ENCODE peak calls at places on chromosomes 1 and 21, in four cellular contexts. One of them, this sample, is unnamed.

GRCh38 chr1:109273570-109274288 is 9.2 kb downstream of the PSRC1 start:
- DNase-seq in IMR-90: no peak
- DNase-seq in H1: no peak
- DNase-seq in H9: no peak
- DNase-seq in this sample: no peak

GRCh38 chr1:164591858-164592257 is 32.9 kb downstream of the PBX1 start:
- DNase-seq in IMR-90: peak; percentile 31
- DNase-seq in H1: no peak
- DNase-seq in H9: no peak
- DNase-seq in this sample: peak; percentile 84

GRCh38 chr1:1984560-1985070 is 19.0 kb downstream of the CFAP74 start:
- DNase-seq in IMR-90: no peak
- DNase-seq in H1: no peak
- DNase-seq in H9: no peak
- DNase-seq in this sample: no peak

GRCh38 chr1:221729771-221730170 is 12.1 kb downstream of the DUSP10 start:
- DNase-seq in IMR-90: peak; percentile 59
- DNase-seq in H1: no peak
- DNase-seq in H9: no peak
- DNase-seq in this sample: no peak

GRCh38 chr1:103788377-103788776 is 38.7 kb downstream of the AMY1C start:
- DNase-seq in IMR-90: no peak
- DNase-seq in H1: no peak
- DNase-seq in H9: no peak
- DNase-seq in this sample: peak; percentile 10

GRCh38 chr1:154998201-154998780 is 4.3 kb upstream of the ZBTB7B start:
- DNase-seq in IMR-90: no peak
- DNase-seq in H1: no peak
- DNase-seq in H9: peak; percentile 30
- DNase-seq in this sample: no peak

GRCh38 chr1:42170779-42171621 is 6.5 kb upstream of the GUCA2A start:
- DNase-seq in IMR-90: no peak
- DNase-seq in H1: no peak
- DNase-seq in H9: no peak
- DNase-seq in this sample: peak; percentile 66

GRCh38 chr1:93980320-93980744 is 71.1 kb upstream of the GCLM start:
- DNase-seq in IMR-90: no peak
- DNase-seq in H1: peak; percentile 58
- DNase-seq in H9: peak; percentile 72
- DNase-seq in this sample: peak; percentile 77

GRCh38 chr1:84156210-84156621 is 12.1 kb downstream of the PRKACB start:
- DNase-seq in IMR-90: peak; percentile 90
- DNase-seq in H1: no peak
- DNase-seq in H9: no peak
- DNase-seq in this sample: no peak

GRCh38 chr1:27885620-27886352 is 13.4 kb downstream of the THEMIS2 start:
- DNase-seq in IMR-90: no peak
- DNase-seq in H1: no peak
- DNase-seq in H9: no peak
- DNase-seq in this sample: no peak

DNA sequence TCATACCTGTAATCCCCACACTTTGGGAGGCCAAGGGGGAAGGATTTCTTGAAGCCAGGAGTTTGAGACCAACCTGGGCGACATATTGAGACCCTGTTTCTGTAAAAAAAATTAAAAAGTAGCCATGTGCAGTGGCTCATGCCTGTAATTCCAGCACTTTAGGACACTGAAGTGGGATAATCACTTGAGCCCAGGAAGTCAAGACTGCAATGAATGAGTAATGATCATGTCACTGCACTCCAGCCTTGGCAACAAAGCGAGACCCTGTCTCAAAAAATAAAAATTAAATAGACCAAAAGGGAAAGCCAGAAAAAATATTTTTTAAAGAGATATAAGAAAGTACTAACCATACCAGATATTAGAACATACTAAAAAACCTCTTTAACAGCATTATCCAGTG is 44.7 kb upstream of the LYPLAL1 start:
- DNase-seq in IMR-90: no peak
- DNase-seq in H1: no peak
- DNase-seq in H9: no peak
- DNase-seq in this sample: no peak
- H4K5ac ChIP-seq in IMR-90: no peak overlapping the region
- H4K5ac ChIP-seq in H1: no peak overlapping the region
- H4K5ac ChIP-seq in H9: no peak overlapping the region
- H4K5ac ChIP-seq in this sample: no peak overlapping the region

GRCh38 chr1:201307760-201308499 is 24.6 kb downstream of the PKP1 start:
- DNase-seq in IMR-90: no peak
- DNase-seq in H1: no peak
- DNase-seq in H9: no peak
- DNase-seq in this sample: peak; percentile 65
- H2BK5ac ChIP-seq in IMR-90: no peak overlapping the region
- H2BK5ac ChIP-seq in H1: no peak overlapping the region
- H2BK5ac ChIP-seq in H9: no peak overlapping the region
- H2BK5ac ChIP-seq in this sample: no peak overlapping the region

GRCh38 chr21:23837564-23837963 is 1769.7 kb downstream of the MRPL39 start:
- DNase-seq in IMR-90: no peak
- DNase-seq in H1: no peak
- DNase-seq in H9: no peak
- DNase-seq in this sample: no peak
- H4K5ac ChIP-seq in IMR-90: no peak overlapping the region
- H4K5ac ChIP-seq in H1: no peak overlapping the region
- H4K5ac ChIP-seq in H9: no peak overlapping the region
- H4K5ac ChIP-seq in this sample: no peak overlapping the region

DNA sequence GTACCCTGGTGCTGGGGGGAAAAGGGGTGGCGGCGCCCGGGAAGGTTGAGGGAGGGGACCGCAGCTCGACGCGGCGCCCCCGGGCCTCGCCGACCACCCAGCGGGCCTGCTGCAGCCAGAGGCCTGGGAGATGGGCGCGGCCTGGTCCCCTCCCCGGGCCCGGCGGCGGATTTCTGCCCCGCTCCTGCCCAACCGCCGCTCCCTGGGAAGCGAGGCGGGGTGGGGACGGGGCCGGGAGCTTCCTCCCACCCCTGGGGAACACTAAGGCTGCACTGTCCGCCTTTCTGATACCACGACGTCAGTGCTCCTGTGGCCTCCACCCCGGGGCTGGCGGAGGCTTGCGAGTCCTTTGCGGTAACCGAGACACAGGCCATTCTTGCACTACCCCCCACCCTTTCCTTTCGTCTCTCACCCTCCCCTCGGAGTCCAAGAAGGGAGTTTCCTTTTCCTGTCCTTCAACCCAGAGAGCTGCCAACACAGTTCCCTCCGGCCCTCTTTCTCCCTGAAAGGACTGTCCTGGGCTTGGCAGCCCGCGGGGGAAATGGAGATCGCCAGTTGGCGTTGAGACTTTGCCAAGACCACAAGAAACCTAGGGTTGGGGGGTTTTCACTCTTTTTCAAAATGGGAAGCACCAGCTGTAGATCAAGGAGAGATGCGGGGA is 726 bp downstream of the SH3GLB1 start:
- DNase-seq in IMR-90: peak; percentile 50
- DNase-seq in H1: peak; percentile 74
- DNase-seq in H9: peak; percentile 52
- DNase-seq in this sample: peak; percentile 85
- H2BK5ac ChIP-seq in IMR-90: peak overlapping the region; percentile 87
- H2BK5ac ChIP-seq in H1: peak overlapping the region; percentile 92
- H2BK5ac ChIP-seq in H9: no peak overlapping the region
- H2BK5ac ChIP-seq in this sample: peak overlapping the region; percentile 77

GRCh38 chr1:96568639-96569038 is 152.9 kb upstream of the PTBP2 start:
- DNase-seq in IMR-90: no peak
- DNase-seq in H1: no peak
- DNase-seq in H9: no peak
- DNase-seq in this sample: no peak

GRCh38 chr1:96569288-96569687 is 152.3 kb upstream of the PTBP2 start:
- DNase-seq in IMR-90: no peak
- DNase-seq in H1: no peak
- DNase-seq in H9: no peak
- DNase-seq in this sample: no peak

GRCh38 chr1:96562094-96562493 is 159.5 kb upstream of the PTBP2 start:
- DNase-seq in IMR-90: no peak
- DNase-seq in H1: no peak
- DNase-seq in H9: no peak
- DNase-seq in this sample: no peak

GRCh38 chr1:96559707-96560588 is 161.6 kb upstream of the PTBP2 start:
- DNase-seq in IMR-90: peak; percentile 99
- DNase-seq in H1: no peak
- DNase-seq in H9: no peak
- DNase-seq in this sample: peak; percentile 79

DNA sequence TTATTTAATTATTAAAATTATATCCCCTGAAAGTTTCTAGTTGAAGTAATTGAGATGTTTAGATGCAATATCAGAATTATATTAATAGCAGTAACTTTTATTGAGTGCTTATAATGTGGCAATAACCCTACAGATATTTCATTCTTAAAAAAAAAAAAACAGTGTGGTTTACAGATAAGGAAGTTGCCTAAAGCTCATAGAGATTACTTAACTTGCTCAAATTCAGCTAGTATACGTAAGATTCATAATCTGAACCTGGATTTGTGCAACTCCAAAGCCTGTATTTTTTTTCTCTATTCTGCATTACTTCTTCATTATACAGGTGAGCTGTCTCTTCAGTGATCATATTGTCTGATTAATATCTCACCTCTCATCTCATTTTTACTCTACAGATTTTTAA is 156.0 kb upstream of the PTBP2 start:
- DNase-seq in IMR-90: no peak
- DNase-seq in H1: no peak
- DNase-seq in H9: no peak
- DNase-seq in this sample: no peak
- H4K5ac ChIP-seq in IMR-90: no peak overlapping the region
- H4K5ac ChIP-seq in H1: no peak overlapping the region
- H4K5ac ChIP-seq in H9: no peak overlapping the region
- H4K5ac ChIP-seq in this sample: no peak overlapping the region

GRCh38 chr1:46303038-46303871 is at the start of the genes LRRC41 and UQCRH:
- DNase-seq in IMR-90: peak; percentile 98
- DNase-seq in H1: peak; percentile 97
- DNase-seq in H9: peak; percentile 96
- DNase-seq in this sample: peak; percentile 99

GRCh38 chr1:46300673-46301405 is 2.6 kb downstream of the LRRC41 start:
- DNase-seq in IMR-90: peak; percentile 41
- DNase-seq in H1: no peak
- DNase-seq in H9: no peak
- DNase-seq in this sample: no peak

GRCh38 chr1:46302091-46303037 is 1.1 kb downstream of the LRRC41 start:
- DNase-seq in IMR-90: peak; percentile 52
- DNase-seq in H1: peak; percentile 79
- DNase-seq in H9: peak; percentile 54
- DNase-seq in this sample: peak; percentile 72

GRCh38 chr1:46303872-46304326 is 401 bp downstream of the UQCRH start:
- DNase-seq in IMR-90: no peak
- DNase-seq in H1: no peak
- DNase-seq in H9: no peak
- DNase-seq in this sample: peak; percentile 35

GRCh38 chr1:46301406-46302090 is 1.9 kb downstream of the LRRC41 start:
- DNase-seq in IMR-90: peak; percentile 37
- DNase-seq in H1: peak; percentile 53
- DNase-seq in H9: peak; percentile 48
- DNase-seq in this sample: peak; percentile 63
- H2BK5ac ChIP-seq in IMR-90: peak overlapping the region; percentile 94
- H2BK5ac ChIP-seq in H1: peak overlapping the region; percentile 71
- H2BK5ac ChIP-seq in H9: no peak overlapping the region
- H2BK5ac ChIP-seq in this sample: no peak overlapping the region

GRCh38 chr1:63318255-63319068 is 3.9 kb upstream of the FOXD3 start:
- DNase-seq in IMR-90: no peak
- DNase-seq in H1: no peak
- DNase-seq in H9: no peak
- DNase-seq in this sample: no peak

GRCh38 chr1:63317814-63318156 is 4.6 kb upstream of the FOXD3 start:
- DNase-seq in IMR-90: no peak
- DNase-seq in H1: no peak
- DNase-seq in H9: no peak
- DNase-seq in this sample: no peak

GRCh38 chr1:63320024-63320799 is 2.2 kb upstream of the FOXD3 start:
- DNase-seq in IMR-90: no peak
- DNase-seq in H1: peak; percentile 66
- DNase-seq in H9: peak; percentile 39
- DNase-seq in this sample: peak; percentile 74

GRCh38 chr1:63321061-63321787 is 1.1 kb upstream of the FOXD3 start:
- DNase-seq in IMR-90: no peak
- DNase-seq in H1: peak; percentile 64
- DNase-seq in H9: peak; percentile 65
- DNase-seq in this sample: peak; percentile 54

DNA sequence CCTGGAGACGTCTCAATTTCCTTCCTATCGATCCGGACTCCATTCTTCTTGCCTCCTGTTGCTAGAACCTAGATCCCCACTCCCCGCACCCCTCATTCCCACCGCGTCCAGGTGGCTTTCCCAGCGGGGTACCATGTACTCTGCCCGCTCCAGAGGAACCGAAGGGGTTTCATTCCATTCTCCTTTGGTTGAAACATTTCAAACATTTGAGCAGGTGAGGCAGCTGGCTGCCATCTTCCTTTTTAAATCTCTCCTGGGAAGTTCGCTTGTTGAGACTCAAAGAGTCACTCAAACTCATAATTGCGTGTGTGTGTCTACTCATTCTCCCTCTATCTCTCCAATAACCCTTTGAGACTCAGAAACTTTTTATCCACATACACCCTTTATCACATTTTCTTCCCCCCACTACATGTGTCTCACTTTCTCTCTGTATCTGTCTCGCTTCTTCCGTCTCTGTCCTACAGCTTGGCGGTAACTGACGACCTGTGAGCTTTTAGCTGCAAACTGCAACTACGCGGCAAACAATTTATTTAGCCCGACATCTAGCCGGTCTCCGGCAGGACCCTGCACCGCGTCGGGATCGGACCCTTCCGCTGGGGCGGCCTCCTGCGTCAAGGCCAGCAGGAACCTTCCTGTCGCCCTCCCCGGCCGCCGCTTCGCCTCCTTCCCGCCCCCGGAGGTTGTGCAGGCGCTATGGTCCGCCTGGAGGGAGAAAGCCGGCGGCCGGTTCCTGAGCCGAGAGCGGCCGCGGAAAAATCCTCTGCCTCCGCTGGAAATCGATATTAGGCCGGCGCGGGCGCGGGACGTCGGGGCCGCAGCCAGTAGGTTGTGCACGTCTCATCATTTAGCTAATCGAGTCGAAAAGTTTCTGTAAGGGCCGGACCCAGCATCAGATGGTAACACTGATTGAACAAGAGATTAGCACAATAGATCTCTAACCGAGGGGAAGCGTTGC is 3.0 kb upstream of the FOXD3 start:
- DNase-seq in IMR-90: no peak
- DNase-seq in H1: peak; percentile 77
- DNase-seq in H9: peak; percentile 58
- DNase-seq in this sample: peak; percentile 60
- H4K5ac ChIP-seq in IMR-90: no peak overlapping the region
- H4K5ac ChIP-seq in H1: no peak overlapping the region
- H4K5ac ChIP-seq in H9: no peak overlapping the region
- H4K5ac ChIP-seq in this sample: no peak overlapping the region

GRCh38 chr21:42806489-42807140 is 72.7 kb downstream of the WDR4 start:
- DNase-seq in IMR-90: no peak
- DNase-seq in H1: peak; percentile 51
- DNase-seq in H9: peak; percentile 67
- DNase-seq in this sample: peak; percentile 98
- H2BK5ac ChIP-seq in IMR-90: no peak overlapping the region
- H2BK5ac ChIP-seq in H1: peak overlapping the region; percentile 87
- H2BK5ac ChIP-seq in H9: no peak overlapping the region
- H2BK5ac ChIP-seq in this sample: peak overlapping the region; percentile 99